ENCODE peak calls at places on chromosomes 4 and X, in six cellular contexts. A is activated naive CD4-positive, alpha-beta T cell treated with anti-CD3 and anti-CD28 coated beads, Interleukin-2, amount 10 ng/mL, durations not matched to agents 7 days and 5 days; Z is EL; N is upper lobe of right lung; G is cerebellar cortex; U is HCT116. J is an unnamed sample.

GRCh38 chr4:113835005-113835404 is 73.5 kb upstream of the CAMK2D start:
- DNase-seq in Z (peak; percentile 62), G (no peak), U (no peak), A (no peak), N (no peak), J (peak; percentile 41)

GRCh38 chr4:144296941-144297340 is 156.4 kb upstream of the GYPA start:
- DNase-seq in Z (no peak), G (no peak), N (no peak), A (no peak), U (no peak), J (no peak)

GRCh38 chr4:62928483-62928882 is 1480.8 kb downstream of the TECRL start:
- DNase-seq in G (no peak), Z (no peak), A (no peak), N (no peak), U (no peak), J (no peak)

GRCh38 chr4:80295841-80296240 is 29.4 kb downstream of the FGF5 start:
- DNase-seq in N (no peak), U (no peak), Z (peak; percentile 25), A (no peak), G (no peak), J (no peak)

GRCh38 chr4:165874072-165874798 is 1.2 kb downstream of the TLL1 start:
- DNase-seq in A (no peak), U (no peak), N (no peak), Z (peak; percentile 8), G (peak; percentile 74), J (no peak)

GRCh38 chrX:20727447-20727846 is 460.7 kb upstream of the RPS6KA3 start:
- DNase-seq in A (no peak), G (no peak), N (no peak), Z (no peak), U (no peak), J (no peak)

GRCh38 chrX:30875957-30876356 is 13.1 kb downstream of the TAB3 start:
- DNase-seq in A (no peak), Z (peak; percentile 74), G (no peak), U (no peak), N (no peak), J (no peak)

GRCh38 chrX:120514236-120514635 is 45.1 kb upstream of the LAMP2 start:
- DNase-seq in Z (peak; percentile 31), U (no peak), A (no peak), N (no peak), G (peak; percentile 12), J (no peak)

GRCh38 chr4:10808591-10808990 is 124.0 kb upstream of the CLNK start:
- DNase-seq in A (no peak), N (no peak), Z (no peak), U (no peak), G (peak; percentile 90), J (no peak)

GRCh38 chrX:20320461-20321159 is 53.9 kb upstream of the RPS6KA3 start:
- DNase-seq in Z (no peak), G (no peak), U (no peak), N (no peak), A (peak; percentile 46), J (no peak)

GRCh38 chr4:16007471-16008095 is 44.6 kb upstream of the FGFBP2 start:
- DNase-seq in A (no peak), G (no peak), N (no peak), Z (no peak), U (no peak), J (no peak)

GRCh38 chr4:70511365-70511764 is 7.0 kb upstream of the AMTN start:
- DNase-seq in A (no peak), G (no peak), N (no peak), U (no peak), Z (no peak), J (no peak)

GRCh38 chrX:115946059-115946458 is 224.5 kb upstream of the AGTR2 start:
- DNase-seq in A (no peak), N (no peak), Z (no peak), G (no peak), U (no peak), J (no peak)

GRCh38 chrX:120517936-120518335 is 42.8 kb downstream of the CUL4B start:
- DNase-seq in Z (peak; percentile 82), U (no peak), G (no peak), A (no peak), N (no peak), J (peak; percentile 29)

GRCh38 chr4:103204114-103204513 is 6.0 kb upstream of the CENPE start:
- DNase-seq in G (no peak), U (peak; percentile 16), N (no peak), A (no peak), Z (peak; percentile 7), J (no peak)

GRCh38 chr4:160772668-160773067 is 1391.1 kb downstream of the FSTL5 start:
- DNase-seq in U (no peak), A (no peak), G (no peak), Z (no peak), N (no peak), J (no peak)

GRCh38 chr4:93764647-93765246 is 63.8 kb upstream of the ATOH1 start:
- DNase-seq in N (no peak), U (peak; percentile 40), A (no peak), Z (peak; percentile 14), G (peak; percentile 65), J (peak; percentile 14)

GRCh38 chrX:101347859-101348451 is 587 bp downstream of the TIMM8A start:
- DNase-seq in G (no peak), U (no peak), A (no peak), N (no peak), Z (peak; percentile 17), J (no peak)

GRCh38 chr4:150018257-150018656 is 60.0 kb upstream of the DCLK2 start:
- DNase-seq in N (no peak), A (no peak), Z (no peak), U (no peak), G (no peak), J (no peak)

GRCh38 chr4:147590249-147590920 is 26.8 kb upstream of the TMEM184C start:
- DNase-seq in G (peak; percentile 34), U (peak; percentile 54), N (no peak), A (peak; percentile 61), Z (peak; percentile 67), J (peak; percentile 61)

GRCh38 chrX:69387559-69388487 is 116.3 kb upstream of the NALF2 start:
- DNase-seq in A (peak; percentile 49), N (peak; percentile 61), G (peak; percentile 32), Z (peak; percentile 32), U (peak; percentile 31), J (peak; percentile 1)

GRCh38 chrX:29315931-29316330 is 728.7 kb downstream of the IL1RAPL1 start:
- DNase-seq in Z (no peak), A (no peak), N (no peak), G (no peak), U (no peak), J (no peak)

GRCh38 chrX:49266536-49267445 is 2.3 kb upstream of the FOXP3 start:
- DNase-seq in A (no peak), G (no peak), U (no peak), Z (no peak), N (no peak), J (no peak)

GRCh38 chrX:69153060-69153730 is 12.1 kb downstream of the PJA1 start:
- DNase-seq in A (no peak), U (no peak), G (no peak), Z (peak; percentile 22), N (no peak), J (no peak)

GRCh38 chr4:105280338-105280809 is 133.7 kb downstream of the TET2 start:
- DNase-seq in U (no peak), G (no peak), Z (peak; percentile 84), A (no peak), N (no peak), J (no peak)

GRCh38 chr4:189062047-189062820 is 878.4 kb upstream of the FRG1 start:
- DNase-seq in G (no peak), Z (no peak), N (no peak), A (no peak), U (no peak), J (no peak)

GRCh38 chr4:47830263-47831025 is 7.4 kb downstream of the CORIN start:
- DNase-seq in N (no peak), Z (no peak), A (no peak), G (no peak), U (no peak), J (no peak)

GRCh38 chr4:94571301-94571700 is 119.6 kb downstream of the PDLIM5 start:
- DNase-seq in Z (no peak), G (no peak), N (no peak), A (no peak), U (no peak), J (no peak)

GRCh38 chrX:124033821-124034220 is 72.3 kb downstream of the STAG2 start:
- DNase-seq in Z (peak; percentile 62), N (no peak), A (no peak), G (no peak), U (no peak), J (no peak)

GRCh38 chr4:100079264-100079663 is 111.0 kb downstream of the DDIT4L start:
- DNase-seq in G (no peak), U (no peak), N (no peak), Z (no peak), A (no peak), J (no peak)

GRCh38 chr4:128519163-128519810 is 231.7 kb upstream of the PGRMC2 start:
- DNase-seq in U (no peak), A (no peak), Z (no peak), N (no peak), G (peak; percentile 11), J (no peak)

GRCh38 chrX:121746105-121746504 is 698.7 kb downstream of the GLUD2 start:
- DNase-seq in G (no peak), U (no peak), Z (no peak), N (no peak), A (no peak), J (no peak)

GRCh38 chrX:44817029-44817428 is 26.8 kb upstream of the DUSP21 start:
- DNase-seq in A (no peak), G (no peak), U (no peak), Z (no peak), N (no peak), J (no peak)

J was measured in glomerular endothelial cell.